ENCODE peak calls at places on chromosomes 13 and 19, in four cellular contexts. P is activated T-cell treated with anti-CD3 and anti-CD28 coated beads for 1 hour; F is CD8-positive, alpha-beta memory T cell; A is fibroblast of the aortic adventitia. J is an unnamed sample.

GRCh38 chr13:112873851-112874750 is 94.9 kb upstream of the MCF2L start:
- DNase-seq in F (peak), A (peak), P (peak), J (peak)

GRCh38 chr19:15331419-15332310 is 674 bp downstream of the BRD4 start:
- DNase-seq in A (no peak), P (peak), F (peak), J (peak)

GRCh38 chr13:99018418-99019180 is 40.7 kb upstream of the DOCK9 start:
- DNase-seq in A (peak), F (no peak), P (no peak), J (peak)

GRCh38 chr19:31548941-31549340 is 199.7 kb upstream of the TSHZ3 start:
- DNase-seq in P (no peak), F (no peak), A (peak), J (peak)

GRCh38 chr19:48717059-48717395 is 2.5 kb downstream of the MAMSTR start:
- DNase-seq in F (no peak), P (no peak), A (peak), J (peak)

GRCh38 chr13:23805015-23805583 is 84.1 kb downstream of the MIPEP start:
- DNase-seq in A (no peak), P (no peak), F (no peak), J (no peak)

GRCh38 chr19:45569619-45570421 is 14.8 kb downstream of the OPA3 start:
- DNase-seq in A (peak), P (peak), F (peak), J (peak)

GRCh38 chr19:480016-480855 is 16.1 kb upstream of the MADCAM1 start:
- DNase-seq in A (peak), P (peak), F (no peak), J (peak)

GRCh38 chr13:44879452-44880058 is 109.7 kb downstream of the NUFIP1 start:
- DNase-seq in F (no peak), P (no peak), A (peak), J (peak)

GRCh38 chr19:52028027-52028779 is at the start of gene ZNF614:
- DNase-seq in A (peak), P (peak), F (peak), J (peak)

GRCh38 chr13:111345682-111346081 is 25.2 kb downstream of the TEX29 start:
- DNase-seq in F (no peak), P (no peak), A (no peak), J (no peak)

GRCh38 chr13:31020996-31021395 is 88.5 kb downstream of the TEX26 start:
- DNase-seq in P (no peak), F (no peak), A (no peak), J (no peak)

GRCh38 chr19:4067396-4068057 is 828 bp upstream of the ZBTB7A start:
- DNase-seq in F (peak), P (peak), A (no peak), J (no peak)

GRCh38 chr13:86581711-86582110 is 782.5 kb upstream of the SLITRK6 start:
- DNase-seq in F (no peak), A (peak), P (no peak), J (no peak)

GRCh38 chr13:113625965-113626661 is 31.9 kb downstream of the ATP4B start:
- DNase-seq in P (no peak), A (peak), F (no peak), J (peak)

GRCh38 chr19:55687281-55688172 is 12.5 kb downstream of the EPN1 start:
- DNase-seq in P (no peak), A (no peak), F (no peak), J (no peak)

GRCh38 chr13:95724252-95724651 is 47.3 kb downstream of the DNAJC3 start:
- DNase-seq in P (no peak), A (peak), F (no peak), J (no peak)

GRCh38 chr13:43516401-43516826 is 270.4 kb downstream of the ENOX1 start:
- DNase-seq in P (no peak), A (peak), F (no peak), J (peak)

GRCh38 chr19:2232286-2233151 is 3.6 kb downstream of the PLEKHJ1 start:
- DNase-seq in F (no peak), P (no peak), A (no peak), J (no peak)

GRCh38 chr19:49574206-49574755 is 6.1 kb downstream of the NOSIP start:
- DNase-seq in F (no peak), P (no peak), A (no peak), J (peak)

GRCh38 chr13:102707465-102707864 is 12.6 kb upstream of the METTL21C start:
- DNase-seq in P (no peak), F (no peak), A (peak), J (peak)

GRCh38 chr19:53965091-53965490 is 2.4 kb downstream of the CACNG8 start:
- DNase-seq in P (no peak), F (no peak), A (no peak), J (no peak)

GRCh38 chr19:17202249-17202648 is 12.9 kb upstream of the USE1 start:
- DNase-seq in A (no peak), P (no peak), F (no peak), J (no peak)

GRCh38 chr13:44543424-44543823 is 32.7 kb downstream of the TSC22D1 start:
- DNase-seq in A (no peak), P (no peak), F (no peak), J (no peak)

GRCh38 chr19:38781058-38781457 is 7.7 kb upstream of the LGALS7 start:
- DNase-seq in P (no peak), A (no peak), F (no peak), J (no peak)

GRCh38 chr19:12754465-12755196 is 3.0 kb downstream of the BEST2 start:
- DNase-seq in A (no peak), P (no peak), F (no peak), J (no peak)

GRCh38 chr13:41139296-41139966 is 6.8 kb upstream of the KBTBD6 start:
- DNase-seq in F (no peak), A (no peak), P (no peak), J (no peak)

J was measured in cardiac fibroblast.